ENCODE peak calls at places on chromosomes 11 and 22, in six cellular contexts. G is brain microvascular endothelial cell; L is PC-9; D is psoas muscle; F is effector memory CD4-positive, alpha-beta T cell; O is CD8-positive, alpha-beta memory T cell. R is an unnamed sample.

GRCh38 chr22:23538502-23538860 is 41.6 kb downstream of the IGLL1 start:
- DNase-seq in G (no peak), L (no peak), D (no peak), F (no peak), O (no peak), R (no peak)

GRCh38 chr11:95074806-95075563 is 8.3 kb downstream of the SRSF8 start:
- DNase-seq in G (no peak), L (peak; percentile 62), D (peak; percentile 63), F (no peak), O (no peak), R (no peak)

GRCh38 chr11:95762513-95762912 is 27.1 kb downstream of the FAM76B start:
- DNase-seq in G (peak; percentile 11), L (no peak), D (no peak), F (no peak), O (no peak), R (no peak)

GRCh38 chr22:30115705-30116104 is 35.4 kb downstream of the HORMAD2 start:
- DNase-seq in G (no peak), L (no peak), D (no peak), F (no peak), O (no peak), R (no peak)

GRCh38 chr11:99960536-99960935 is 726.6 kb upstream of the ARHGAP42 start:
- DNase-seq in G (no peak), L (no peak), D (no peak), F (no peak), O (no peak), R (no peak)

GRCh38 chr11:64856382-64857227 is 12.2 kb upstream of the CDC42BPG start:
- DNase-seq in G (peak; percentile 69), L (peak; percentile 99), D (peak; percentile 92), F (no peak), O (peak; percentile 56), R (no peak)

GRCh38 chr11:106706355-106706754 is 311.9 kb downstream of the GUCY1A2 start:
- DNase-seq in G (peak; percentile 80), L (peak; percentile 98), D (no peak), F (no peak), O (no peak), R (no peak)

GRCh38 chr11:128448981-128449713 is 138.2 kb downstream of the ETS1 start:
- DNase-seq in G (no peak), L (no peak), D (no peak), F (no peak), O (no peak), R (no peak)

GRCh38 chr11:119796363-119797060 is 67.5 kb upstream of the NECTIN1 start:
- DNase-seq in G (no peak), L (no peak), D (no peak), F (no peak), O (no peak), R (no peak)

GRCh38 chr22:26887456-26887855 is 230.1 kb downstream of the MIAT start:
- DNase-seq in G (peak; percentile 78), L (no peak), D (no peak), F (no peak), O (no peak), R (no peak)

GRCh38 chr11:102734650-102735049 is 9.9 kb upstream of the MMP8 start:
- DNase-seq in G (no peak), L (no peak), D (no peak), F (no peak), O (no peak), R (no peak)

GRCh38 chr11:8809185-8809584 is 101.8 kb upstream of the AKIP1 start:
- DNase-seq in G (no peak), L (no peak), D (no peak), F (no peak), O (no peak), R (no peak)

GRCh38 chr22:19884954-19885751 is 30.5 kb upstream of the GNB1L start:
- DNase-seq in G (no peak), L (no peak), D (no peak), F (no peak), O (no peak), R (no peak)

GRCh38 chr11:82233211-82233610 is 500.5 kb downstream of the FAM181B start:
- DNase-seq in G (peak; percentile 9), L (no peak), D (no peak), F (no peak), O (no peak), R (no peak)

GRCh38 chr22:44885806-44886360 is 123.9 kb downstream of the PHF21B start:
- DNase-seq in G (no peak), L (no peak), D (no peak), F (no peak), O (no peak), R (no peak)

GRCh38 chr22:17773606-17774205 is 563 bp downstream of the BID start:
- DNase-seq in G (no peak), L (peak; percentile 48), D (peak; percentile 42), F (peak; percentile 53), O (peak; percentile 59), R (peak; percentile 74)

GRCh38 chr11:119483341-119483880 is 60.4 kb upstream of the THY1 start:
- DNase-seq in G (no peak), L (no peak), D (no peak), F (no peak), O (no peak), R (no peak)

GRCh38 chr11:43681543-43681942 is 1.0 kb downstream of the HSD17B12 start:
- DNase-seq in G (no peak), L (no peak), D (no peak), F (no peak), O (no peak), R (no peak)

GRCh38 chr11:29019960-29020683 is 911.9 kb downstream of the METTL15 start:
- DNase-seq in G (peak; percentile 78), L (no peak), D (no peak), F (no peak), O (no peak), R (no peak)

GRCh38 chr11:110759972-110760381 is 47.7 kb upstream of the ARHGAP20 start:
- DNase-seq in G (peak; percentile 42), L (no peak), D (no peak), F (no peak), O (no peak), R (no peak)

GRCh38 chr11:118524356-118524755 is 2.9 kb upstream of the TTC36 start:
- DNase-seq in G (no peak), L (no peak), D (no peak), F (no peak), O (no peak), R (no peak)

GRCh38 chr11:77401486-77402217 is 72.2 kb downstream of the PAK1 start:
- DNase-seq in G (no peak), L (peak; percentile 50), D (no peak), F (no peak), O (no peak), R (no peak)

GRCh38 chr22:42172385-42173172 is 42.0 kb upstream of the CYP2D6 start:
- DNase-seq in G (no peak), L (no peak), D (no peak), F (no peak), O (no peak), R (no peak)

GRCh38 chr22:43014062-43014875 is 680 bp downstream of the PACSIN2 start:
- DNase-seq in G (no peak), L (peak; percentile 43), D (peak; percentile 45), F (peak; percentile 43), O (peak; percentile 41), R (peak; percentile 66)

GRCh38 chr11:93169950-93170561 is 27.7 kb downstream of the SLC36A4 start:
- DNase-seq in G (peak; percentile 12), L (no peak), D (no peak), F (no peak), O (no peak), R (no peak)

GRCh38 chr11:114326776-114327175 is 30.6 kb downstream of the NNMT start:
- DNase-seq in G (no peak), L (no peak), D (no peak), F (no peak), O (no peak), R (no peak)

GRCh38 chr11:47185305-47186075 is 744 bp downstream of the PACSIN3 start:
- DNase-seq in G (peak; percentile 11), L (peak; percentile 75), D (peak; percentile 76), F (no peak), O (no peak), R (no peak)

GRCh38 chr11:47183969-47184368 is 2.3 kb downstream of the PACSIN3 start:
- DNase-seq in G (no peak), L (no peak), D (peak; percentile 62), F (no peak), O (no peak), R (no peak)

GRCh38 chr11:47186076-47186936 is at the start of gene PACSIN3:
- DNase-seq in G (peak; percentile 15), L (no peak), D (peak; percentile 74), F (peak; percentile 21), O (peak; percentile 45), R (peak; percentile 39)

GRCh38 chr11:47183031-47183856 is 3.0 kb downstream of the PACSIN3 start:
- DNase-seq in G (no peak), L (no peak), D (peak; percentile 65), F (no peak), O (no peak), R (no peak)

DNA sequence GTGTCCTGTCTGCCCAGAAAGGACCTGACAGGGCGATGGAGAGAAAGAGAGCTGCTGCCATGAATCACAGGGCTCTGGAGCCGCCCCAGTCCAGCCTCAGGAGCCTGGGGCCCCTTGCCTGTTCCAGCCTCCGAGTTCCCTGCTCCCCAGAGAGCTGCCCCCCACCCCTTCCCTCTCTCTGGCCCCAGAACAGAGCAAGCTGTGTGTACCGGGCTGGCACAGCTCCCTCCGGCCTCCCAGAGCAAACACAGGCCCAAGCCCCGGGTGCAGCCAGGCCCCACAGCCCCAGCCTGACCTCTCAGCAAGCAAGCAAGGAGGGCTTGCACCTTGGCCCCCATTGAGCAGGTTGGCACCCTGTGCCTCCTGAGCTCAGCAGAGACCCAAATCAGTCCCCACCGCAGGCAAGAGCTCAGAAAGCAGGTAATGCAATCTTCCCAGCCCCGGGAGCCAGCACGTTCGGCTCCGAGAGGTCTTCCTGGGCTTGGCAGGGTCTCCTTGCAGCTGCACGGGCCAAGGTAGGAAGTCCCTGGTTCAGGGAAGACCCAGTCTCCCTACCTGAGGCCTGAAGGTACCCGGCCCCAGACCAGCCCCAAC is 1.4 kb downstream of the PACSIN3 start:
- DNase-seq in G (no peak), L (no peak), D (peak; percentile 39), F (no peak), O (no peak), R (no peak)
- H3K27ac ChIP-seq in G (no peak overlapping the region), L (peak overlapping the region; percentile 35), D (peak overlapping the region; percentile 95), F (no peak overlapping the region), O (no peak overlapping the region), R (no peak overlapping the region)

GRCh38 chr22:22375586-22376351 is 131.2 kb downstream of the VPREB1 start:
- DNase-seq in G (no peak), L (no peak), D (no peak), F (no peak), O (no peak), R (no peak)
- H3K27ac ChIP-seq in G (no peak overlapping the region), L (no peak overlapping the region), D (no peak overlapping the region), F (no peak overlapping the region), O (no peak overlapping the region), R (no peak overlapping the region)

GRCh38 chr11:27465629-27466028 is 7.0 kb downstream of the LGR4 start:
- DNase-seq in G (no peak), L (no peak), D (no peak), F (no peak), O (no peak), R (no peak)
- H3K27ac ChIP-seq in G (no peak overlapping the region), L (peak overlapping the region; percentile 97), D (no peak overlapping the region), F (no peak overlapping the region), O (no peak overlapping the region), R (no peak overlapping the region)

DNA sequence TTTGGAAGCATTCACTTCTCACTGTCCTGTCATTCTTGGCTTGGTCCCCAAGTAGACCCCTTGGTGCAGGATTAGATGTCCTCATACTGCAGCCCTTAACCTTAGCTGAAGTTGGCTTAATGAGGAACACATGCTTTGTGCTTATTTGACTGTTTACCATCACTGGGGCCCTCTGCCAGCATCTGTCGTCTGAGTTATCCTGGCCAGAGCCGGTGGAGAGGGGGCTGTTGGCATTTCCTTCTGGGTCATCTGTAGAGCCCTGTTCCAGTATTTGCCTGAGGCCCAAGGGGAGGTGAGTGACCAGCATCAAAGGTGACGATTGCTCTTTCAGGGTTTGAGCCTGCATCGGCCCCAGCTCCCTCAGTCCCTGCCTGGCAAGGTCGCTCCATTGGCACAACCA is 126.4 kb upstream of the RASSF10 start:
- DNase-seq in G (no peak), L (no peak), D (no peak), F (no peak), O (no peak), R (no peak)
- H3K27ac ChIP-seq in G (no peak overlapping the region), L (no peak overlapping the region), D (no peak overlapping the region), F (no peak overlapping the region), O (no peak overlapping the region), R (no peak overlapping the region)